ENCODE peak calls at places on chromosome 4, in four cellular contexts. One of them, this sample, is unnamed.

GRCh38 chr4:123986268-123986798 is 589.7 kb downstream of the SPRY1 start:
- DNase-seq in H1: no peak
- DNase-seq in IMR-90: peak
- DNase-seq in H9: no peak
- DNase-seq in this sample: no peak

GRCh38 chr4:25863347-25863784 is 578 bp upstream of the SEL1L3 start:
- DNase-seq in H1: peak
- DNase-seq in IMR-90: no peak
- DNase-seq in H9: peak
- DNase-seq in this sample: peak

GRCh38 chr4:53844133-53844532 is 220.3 kb downstream of the CHIC2 start:
- DNase-seq in H1: no peak
- DNase-seq in IMR-90: no peak
- DNase-seq in H9: no peak
- DNase-seq in this sample: no peak

GRCh38 chr4:153497091-153497531 is 31.0 kb downstream of the TMEM131L start:
- DNase-seq in H1: no peak
- DNase-seq in IMR-90: peak
- DNase-seq in H9: no peak
- DNase-seq in this sample: peak

GRCh38 chr4:172232966-172233365 is 419.8 kb downstream of the GALNTL6 start:
- DNase-seq in H1: peak
- DNase-seq in IMR-90: no peak
- DNase-seq in H9: peak
- DNase-seq in this sample: peak

GRCh38 chr4:156169011-156169410 is 215.3 kb upstream of the CTSO start:
- DNase-seq in H1: peak
- DNase-seq in IMR-90: peak
- DNase-seq in H9: peak
- DNase-seq in this sample: peak

GRCh38 chr4:41866799-41867677 is 68.2 kb upstream of the TMEM33 start:
- DNase-seq in H1: no peak
- DNase-seq in IMR-90: no peak
- DNase-seq in H9: peak
- DNase-seq in this sample: peak

GRCh38 chr4:185421366-185422124 is 4.2 kb downstream of the UFSP2 start:
- DNase-seq in H1: no peak
- DNase-seq in IMR-90: peak
- DNase-seq in H9: no peak
- DNase-seq in this sample: no peak

GRCh38 chr4:108029321-108029720 is 39.6 kb downstream of the HADH start:
- DNase-seq in H1: no peak
- DNase-seq in IMR-90: no peak
- DNase-seq in H9: no peak
- DNase-seq in this sample: no peak

GRCh38 chr4:7766086-7766485 is 173.6 kb downstream of the AFAP1 start:
- DNase-seq in H1: no peak
- DNase-seq in IMR-90: no peak
- DNase-seq in H9: no peak
- DNase-seq in this sample: no peak

DNA sequence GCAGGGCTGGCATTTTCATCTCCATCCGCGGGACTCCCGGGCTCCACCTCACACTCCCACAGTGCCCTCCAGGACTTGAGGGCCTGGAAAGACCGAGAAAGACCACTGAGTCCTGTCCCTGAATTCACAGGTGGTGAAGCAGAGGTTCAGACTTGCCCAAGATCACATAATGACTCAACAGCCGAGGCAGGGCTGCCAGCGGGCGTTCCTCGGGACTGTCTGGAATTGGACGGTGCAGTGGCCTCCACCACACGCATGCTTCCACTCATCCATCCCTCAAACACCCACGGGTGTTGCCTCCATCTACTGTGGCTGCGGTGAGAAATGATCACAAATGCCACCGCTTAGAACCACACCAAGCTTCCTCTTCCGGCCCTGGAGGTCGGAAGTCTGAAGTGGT is 6.9 kb upstream of the ADRA2C start:
- DNase-seq in H1: no peak
- DNase-seq in IMR-90: no peak
- DNase-seq in H9: no peak
- DNase-seq in this sample: no peak
- H2BK15ac ChIP-seq in H1: no peak
- H2BK15ac ChIP-seq in IMR-90: no peak
- H2BK15ac ChIP-seq in H9: no peak
- H2BK15ac ChIP-seq in this sample: no peak

GRCh38 chr4:182913621-182914020 is 3.6 kb downstream of the DCTD start:
- DNase-seq in H1: no peak
- DNase-seq in IMR-90: no peak
- DNase-seq in H9: no peak
- DNase-seq in this sample: peak
- H4K5ac ChIP-seq in H1: no peak
- H4K5ac ChIP-seq in IMR-90: no peak
- H4K5ac ChIP-seq in H9: no peak
- H4K5ac ChIP-seq in this sample: no peak

GRCh38 chr4:75672461-75673026 is 667 bp downstream of the G3BP2 start:
- DNase-seq in H1: no peak
- DNase-seq in IMR-90: peak
- DNase-seq in H9: peak
- DNase-seq in this sample: peak

GRCh38 chr4:75671802-75672421 is 1.3 kb downstream of the G3BP2 start:
- DNase-seq in H1: no peak
- DNase-seq in IMR-90: no peak
- DNase-seq in H9: no peak
- DNase-seq in this sample: no peak

GRCh38 chr4:75675004-75675531 is 1.9 kb upstream of the G3BP2 start:
- DNase-seq in H1: no peak
- DNase-seq in IMR-90: no peak
- DNase-seq in H9: no peak
- DNase-seq in this sample: no peak

GRCh38 chr4:75673959-75674328 is 733 bp upstream of the G3BP2 start:
- DNase-seq in H1: no peak
- DNase-seq in IMR-90: no peak
- DNase-seq in H9: no peak
- DNase-seq in this sample: peak

GRCh38 chr4:75673027-75673958 is at the start of gene G3BP2:
- DNase-seq in H1: peak
- DNase-seq in IMR-90: peak
- DNase-seq in H9: peak
- DNase-seq in this sample: peak
- H2BK15ac ChIP-seq in H1: no peak
- H2BK15ac ChIP-seq in IMR-90: peak
- H2BK15ac ChIP-seq in H9: no peak
- H2BK15ac ChIP-seq in this sample: no peak

GRCh38 chr4:83631066-83631465 is 95.2 kb downstream of the GPAT3 start:
- DNase-seq in H1: no peak
- DNase-seq in IMR-90: peak
- DNase-seq in H9: no peak
- DNase-seq in this sample: no peak
- H4K5ac ChIP-seq in H1: no peak
- H4K5ac ChIP-seq in IMR-90: no peak
- H4K5ac ChIP-seq in H9: no peak
- H4K5ac ChIP-seq in this sample: no peak

GRCh38 chr4:121785479-121785878 is 15.6 kb upstream of the EXOSC9 start:
- DNase-seq in H1: no peak
- DNase-seq in IMR-90: no peak
- DNase-seq in H9: no peak
- DNase-seq in this sample: no peak
- H2BK15ac ChIP-seq in H1: peak
- H2BK15ac ChIP-seq in IMR-90: peak
- H2BK15ac ChIP-seq in H9: no peak
- H2BK15ac ChIP-seq in this sample: no peak

GRCh38 chr4:92872604-92873003 is 568.8 kb downstream of the GRID2 start:
- DNase-seq in H1: no peak
- DNase-seq in IMR-90: no peak
- DNase-seq in H9: no peak
- DNase-seq in this sample: no peak
- H4K5ac ChIP-seq in H1: no peak
- H4K5ac ChIP-seq in IMR-90: no peak
- H4K5ac ChIP-seq in H9: no peak
- H4K5ac ChIP-seq in this sample: no peak

DNA sequence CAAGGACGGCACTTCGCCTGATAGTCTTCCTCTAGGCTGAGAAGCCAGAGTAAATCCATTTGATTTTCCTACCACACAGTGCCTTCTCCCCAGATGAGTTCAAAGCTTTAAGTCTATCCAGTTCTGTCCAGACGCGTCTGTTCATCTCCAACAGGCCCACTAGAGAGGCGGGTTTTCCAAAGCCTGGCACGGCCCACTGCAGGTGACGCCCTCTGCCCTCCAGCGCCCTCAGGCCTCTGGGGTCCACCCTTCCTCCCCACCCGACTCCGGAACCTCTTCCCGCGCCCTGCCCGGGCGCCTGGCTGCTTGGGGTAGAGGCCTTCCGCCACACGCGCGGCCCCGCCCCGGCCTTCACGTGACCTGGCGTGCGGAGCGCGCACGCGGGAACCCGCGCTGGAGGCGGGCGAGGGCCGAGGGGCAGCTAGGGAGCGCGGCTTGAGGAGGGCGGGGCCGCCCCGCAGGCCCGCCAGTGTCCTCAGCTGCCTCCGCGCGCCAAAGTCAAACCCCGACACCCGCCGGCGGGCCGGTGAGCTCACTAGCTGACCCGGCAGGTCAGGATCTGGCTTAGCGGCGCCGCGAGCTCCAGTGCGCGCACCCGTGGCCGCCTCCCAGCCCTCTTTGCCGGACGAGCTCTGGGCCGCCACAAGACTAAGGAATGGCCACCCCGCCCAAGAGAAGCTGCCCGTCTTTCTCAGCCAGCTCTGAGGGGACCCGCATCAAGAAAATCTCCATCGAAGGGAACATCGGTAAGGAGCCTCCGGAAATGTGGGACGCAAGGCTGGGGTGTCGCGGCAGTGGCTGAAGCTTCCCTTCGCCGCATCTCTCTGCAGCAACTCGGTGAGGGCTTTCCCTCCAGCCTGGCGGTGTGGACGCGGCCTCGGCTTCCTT is at the start of gene DCK:
- DNase-seq in H1: peak
- DNase-seq in IMR-90: peak
- DNase-seq in H9: peak
- DNase-seq in this sample: peak
- H2BK15ac ChIP-seq in H1: no peak
- H2BK15ac ChIP-seq in IMR-90: no peak
- H2BK15ac ChIP-seq in H9: no peak
- H2BK15ac ChIP-seq in this sample: no peak

DNA sequence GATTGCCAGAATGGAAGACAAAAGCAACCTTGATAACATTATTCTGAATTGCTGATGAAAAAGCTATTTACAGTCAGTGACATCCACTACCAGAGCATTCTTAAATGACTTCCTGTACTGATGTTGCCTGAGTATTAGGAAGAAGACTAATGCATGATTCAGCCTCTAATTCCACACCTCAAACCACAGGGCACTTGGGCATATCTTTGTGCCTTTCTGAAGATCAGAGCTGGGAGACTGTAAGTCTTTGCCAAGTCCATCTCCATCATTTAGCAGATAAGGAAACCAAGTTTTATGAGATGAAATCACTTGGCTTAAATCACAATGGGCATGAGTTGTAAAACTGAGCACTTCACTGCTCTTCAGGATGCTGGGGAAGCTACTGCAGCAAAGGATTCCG is 565.6 kb downstream of the PPARGC1A start:
- DNase-seq in H1: no peak
- DNase-seq in IMR-90: no peak
- DNase-seq in H9: no peak
- DNase-seq in this sample: peak
- H4K5ac ChIP-seq in H1: no peak
- H4K5ac ChIP-seq in IMR-90: no peak
- H4K5ac ChIP-seq in H9: no peak
- H4K5ac ChIP-seq in this sample: no peak

DNA sequence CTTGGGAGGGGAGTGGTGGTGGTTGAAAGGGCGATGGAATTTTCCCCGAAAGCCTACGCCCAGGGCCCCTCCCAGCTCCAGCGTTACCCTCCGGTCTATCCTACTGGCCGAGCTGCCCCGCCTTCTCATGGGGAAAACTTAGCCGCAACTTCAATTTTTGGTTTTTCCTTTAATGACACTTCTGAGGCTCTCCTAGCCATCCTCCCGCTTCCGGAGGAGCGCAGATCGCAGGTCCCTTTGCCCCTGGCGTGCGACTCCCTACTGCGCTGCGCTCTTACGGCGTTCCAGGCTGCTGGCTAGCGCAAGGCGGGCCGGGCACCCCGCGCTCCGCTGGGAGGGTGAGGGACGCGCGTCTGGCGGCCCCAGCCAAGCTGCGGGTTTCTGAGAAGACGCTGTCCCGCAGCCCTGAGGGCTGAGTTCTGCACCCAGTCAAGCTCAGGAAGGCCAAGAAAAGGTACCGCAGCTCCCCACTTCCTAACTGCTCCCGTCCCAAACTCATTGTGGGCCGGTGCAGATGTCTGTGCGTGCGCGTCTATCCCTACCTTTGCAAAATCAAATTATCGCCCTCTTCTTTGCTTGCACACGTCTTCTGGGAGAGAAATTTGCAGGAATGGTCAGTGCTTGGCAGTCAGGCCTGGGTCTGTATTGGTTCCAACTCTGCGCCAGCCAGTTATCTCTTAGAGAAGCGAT is 533 bp downstream of the IL15 start:
- DNase-seq in H1: peak
- DNase-seq in IMR-90: peak
- DNase-seq in H9: peak
- DNase-seq in this sample: peak
- H2BK15ac ChIP-seq in H1: no peak
- H2BK15ac ChIP-seq in IMR-90: peak
- H2BK15ac ChIP-seq in H9: no peak
- H2BK15ac ChIP-seq in this sample: no peak

This sample was measured in mesendoderm.